ENCODE peak calls at places on chromosomes 16 and 17, in five cellular contexts. G, S, P, Z and W are unnamed samples.

GRCh38 chr17:6815775-6816174 is 15.8 kb downstream of the TEKT1 start:
- DNase-seq in P (no peak), Z (no peak), S (no peak), G (no peak), W (no peak)

GRCh38 chr17:53462393-53462811 is 360.3 kb upstream of the KIF2B start:
- DNase-seq in S (no peak), Z (peak), P (no peak), G (no peak), W (no peak)

GRCh38 chr17:81050645-81051625 is 16.0 kb downstream of the BAIAP2 start:
- DNase-seq in S (no peak), G (no peak), Z (no peak), P (no peak), W (no peak)

GRCh38 chr17:52606590-52606989 is 448.1 kb upstream of the CA10 start:
- DNase-seq in Z (no peak), S (no peak), G (no peak), P (no peak), W (no peak)

GRCh38 chr16:12255473-12255872 is 278.9 kb downstream of the SNX29 start:
- DNase-seq in G (no peak), S (no peak), Z (peak), P (no peak), W (no peak)

GRCh38 chr17:48579738-48580543 is 1.8 kb upstream of the HOXB4 start:
- DNase-seq in G (no peak), Z (no peak), S (no peak), P (no peak), W (no peak)

GRCh38 chr16:75104836-75105235 is 11.7 kb downstream of the LDHD start:
- DNase-seq in Z (no peak), P (no peak), G (peak), S (no peak), W (no peak)

GRCh38 chr16:88634141-88634993 is 4.0 kb upstream of the IL17C start:
- DNase-seq in G (peak), S (no peak), Z (peak), P (peak), W (no peak)

GRCh38 chr16:75502916-75503605 is 7.8 kb upstream of the CHST6 start:
- DNase-seq in S (no peak), P (no peak), G (no peak), Z (no peak), W (no peak)

GRCh38 chr17:14321476-14321949 is 20.6 kb downstream of the HS3ST3B1 start:
- DNase-seq in G (no peak), P (no peak), S (no peak), Z (no peak), W (no peak)

GRCh38 chr16:48999508-48999907 is 282.1 kb downstream of the CBLN1 start:
- DNase-seq in G (no peak), P (no peak), Z (no peak), S (no peak), W (no peak)

GRCh38 chr16:70749681-70750601 is 51.0 kb downstream of the VAC14 start:
- DNase-seq in G (peak), S (no peak), Z (no peak), P (no peak), W (no peak)

GRCh38 chr17:18182190-18182977 is 1.2 kb upstream of the ALKBH5 start:
- DNase-seq in S (no peak), G (no peak), P (no peak), Z (peak), W (no peak)

GRCh38 chr17:7794063-7794663 is 39.9 kb upstream of the KDM6B start:
- DNase-seq in P (no peak), G (peak), Z (no peak), S (no peak), W (peak)

GRCh38 chr17:79125503-79125902 is 50.9 kb downstream of the ENGASE start:
- DNase-seq in P (no peak), S (no peak), Z (no peak), G (peak), W (no peak)

GRCh38 chr16:50011707-50012106 is 13.3 kb upstream of the CNEP1R1 start:
- DNase-seq in Z (no peak), G (no peak), S (no peak), P (no peak), W (no peak)

GRCh38 chr16:30901201-30902069 is 5.0 kb downstream of the CTF1 start:
- DNase-seq in Z (no peak), P (no peak), G (peak), S (no peak), W (no peak)

GRCh38 chr17:82592751-82593589 is 55.3 kb downstream of the WDR45B start:
- DNase-seq in S (no peak), G (peak), Z (peak), P (peak), W (no peak)

GRCh38 chr16:81610144-81610842 is 165.7 kb downstream of the CMIP start:
- DNase-seq in P (no peak), S (no peak), Z (peak), G (no peak), W (no peak)

GRCh38 chr16:11575223-11575589 is 11.5 kb downstream of the LITAF start:
- DNase-seq in G (no peak), S (no peak), P (no peak), Z (no peak), W (no peak)

GRCh38 chr17:16465861-16466338 is 26.1 kb downstream of the LRRC75A start:
- DNase-seq in S (no peak), Z (no peak), G (peak), P (no peak), W (no peak)

GRCh38 chr17:41258406-41258805 is 3.2 kb downstream of the KRTAP9-9 start:
- DNase-seq in P (no peak), G (no peak), Z (no peak), S (no peak), W (no peak)

GRCh38 chr16:376817-377418 is 4.9 kb downstream of the PGAP6 start:
- DNase-seq in P (no peak), Z (no peak), G (no peak), S (no peak), W (peak)